ENCODE peak calls at places on chromosomes 12 and 14, in six cellular contexts. One of them, this sample, is unnamed.

GRCh38 chr12:6376965-6377666 is 1.8 kb upstream of the SCNN1A start:
- DNase-seq in pancreas: no peak
- DNase-seq in Caco-2: no peak
- DNase-seq in heart left ventricle: no peak
- DNase-seq in mesenchymal stem cell: no peak
- DNase-seq in tibial nerve: no peak
- DNase-seq in this sample: peak; percentile 15

GRCh38 chr12:124554429-124555029 is 12.9 kb downstream of the NCOR2 start:
- DNase-seq in heart left ventricle: peak; percentile 76
- DNase-seq in tibial nerve: no peak
- DNase-seq in Caco-2: no peak
- DNase-seq in mesenchymal stem cell: no peak
- DNase-seq in pancreas: peak; percentile 55
- DNase-seq in this sample: peak; percentile 28

GRCh38 chr14:49220492-49220891 is 365.7 kb downstream of the RPS29 start:
- DNase-seq in pancreas: no peak
- DNase-seq in tibial nerve: no peak
- DNase-seq in mesenchymal stem cell: no peak
- DNase-seq in Caco-2: no peak
- DNase-seq in heart left ventricle: no peak
- DNase-seq in this sample: no peak

GRCh38 chr14:36513451-36514277 is 6.4 kb downstream of the NKX2-1 start:
- DNase-seq in tibial nerve: no peak
- DNase-seq in mesenchymal stem cell: no peak
- DNase-seq in heart left ventricle: no peak
- DNase-seq in Caco-2: no peak
- DNase-seq in pancreas: no peak
- DNase-seq in this sample: no peak

GRCh38 chr12:43891856-43892574 is 56.1 kb downstream of the TMEM117 start:
- DNase-seq in mesenchymal stem cell: no peak
- DNase-seq in pancreas: no peak
- DNase-seq in tibial nerve: no peak
- DNase-seq in Caco-2: no peak
- DNase-seq in heart left ventricle: no peak
- DNase-seq in this sample: no peak

GRCh38 chr12:4859478-4860210 is 50.1 kb upstream of the KCNA1 start:
- DNase-seq in Caco-2: no peak
- DNase-seq in mesenchymal stem cell: peak; percentile 6
- DNase-seq in pancreas: no peak
- DNase-seq in heart left ventricle: no peak
- DNase-seq in tibial nerve: no peak
- DNase-seq in this sample: no peak

GRCh38 chr14:26286066-26286791 is 311.6 kb downstream of the NOVA1 start:
- DNase-seq in pancreas: no peak
- DNase-seq in Caco-2: no peak
- DNase-seq in heart left ventricle: no peak
- DNase-seq in mesenchymal stem cell: peak; percentile 49
- DNase-seq in tibial nerve: no peak
- DNase-seq in this sample: peak; percentile 26

GRCh38 chr12:39627914-39628313 is 8.3 kb upstream of the ABCD2 start:
- DNase-seq in tibial nerve: no peak
- DNase-seq in heart left ventricle: no peak
- DNase-seq in pancreas: no peak
- DNase-seq in mesenchymal stem cell: no peak
- DNase-seq in Caco-2: no peak
- DNase-seq in this sample: no peak

GRCh38 chr12:109827080-109827479 is 6.1 kb downstream of the TRPV4 start:
- DNase-seq in Caco-2: no peak
- DNase-seq in pancreas: no peak
- DNase-seq in heart left ventricle: no peak
- DNase-seq in tibial nerve: no peak
- DNase-seq in mesenchymal stem cell: no peak
- DNase-seq in this sample: no peak

GRCh38 chr14:69500736-69501135 is 16.2 kb downstream of the PLEKHD1 start:
- DNase-seq in pancreas: no peak
- DNase-seq in heart left ventricle: no peak
- DNase-seq in Caco-2: no peak
- DNase-seq in mesenchymal stem cell: no peak
- DNase-seq in tibial nerve: no peak
- DNase-seq in this sample: no peak

GRCh38 chr12:79083181-79083580 is 218.6 kb downstream of the SYT1 start:
- DNase-seq in heart left ventricle: no peak
- DNase-seq in tibial nerve: no peak
- DNase-seq in Caco-2: no peak
- DNase-seq in pancreas: no peak
- DNase-seq in mesenchymal stem cell: no peak
- DNase-seq in this sample: no peak

GRCh38 chr14:60925286-60925685 is 55.6 kb downstream of the TRMT5 start:
- DNase-seq in Caco-2: no peak
- DNase-seq in pancreas: no peak
- DNase-seq in heart left ventricle: no peak
- DNase-seq in tibial nerve: no peak
- DNase-seq in mesenchymal stem cell: no peak
- DNase-seq in this sample: no peak

GRCh38 chr12:73589220-73589619 is 948.4 kb upstream of the ATXN7L3B start:
- DNase-seq in tibial nerve: no peak
- DNase-seq in mesenchymal stem cell: no peak
- DNase-seq in pancreas: no peak
- DNase-seq in heart left ventricle: no peak
- DNase-seq in Caco-2: no peak
- DNase-seq in this sample: no peak

GRCh38 chr12:106082216-106083175 is 56.3 kb downstream of the NUAK1 start:
- DNase-seq in pancreas: no peak
- DNase-seq in Caco-2: no peak
- DNase-seq in mesenchymal stem cell: peak; percentile 99
- DNase-seq in tibial nerve: no peak
- DNase-seq in heart left ventricle: no peak
- DNase-seq in this sample: no peak

GRCh38 chr14:102583726-102584125 is 8.7 kb upstream of the RCOR1 start:
- DNase-seq in tibial nerve: no peak
- DNase-seq in heart left ventricle: no peak
- DNase-seq in mesenchymal stem cell: no peak
- DNase-seq in pancreas: no peak
- DNase-seq in Caco-2: no peak
- DNase-seq in this sample: no peak
- H3K4me1 ChIP-seq in tibial nerve: no peaks in the 10 kb centered on the region
- H3K4me1 ChIP-seq in heart left ventricle: no peaks in the 10 kb centered on the region
- H3K4me1 ChIP-seq in mesenchymal stem cell: peaks cover 20% of the 10 kb centered on the region
- H3K4me1 ChIP-seq in pancreas: no peaks in the 10 kb centered on the region
- H3K4me1 ChIP-seq in Caco-2: peaks cover 34% of the 10 kb centered on the region
- H3K4me1 ChIP-seq in this sample: no peaks in the 10 kb centered on the region

DNA sequence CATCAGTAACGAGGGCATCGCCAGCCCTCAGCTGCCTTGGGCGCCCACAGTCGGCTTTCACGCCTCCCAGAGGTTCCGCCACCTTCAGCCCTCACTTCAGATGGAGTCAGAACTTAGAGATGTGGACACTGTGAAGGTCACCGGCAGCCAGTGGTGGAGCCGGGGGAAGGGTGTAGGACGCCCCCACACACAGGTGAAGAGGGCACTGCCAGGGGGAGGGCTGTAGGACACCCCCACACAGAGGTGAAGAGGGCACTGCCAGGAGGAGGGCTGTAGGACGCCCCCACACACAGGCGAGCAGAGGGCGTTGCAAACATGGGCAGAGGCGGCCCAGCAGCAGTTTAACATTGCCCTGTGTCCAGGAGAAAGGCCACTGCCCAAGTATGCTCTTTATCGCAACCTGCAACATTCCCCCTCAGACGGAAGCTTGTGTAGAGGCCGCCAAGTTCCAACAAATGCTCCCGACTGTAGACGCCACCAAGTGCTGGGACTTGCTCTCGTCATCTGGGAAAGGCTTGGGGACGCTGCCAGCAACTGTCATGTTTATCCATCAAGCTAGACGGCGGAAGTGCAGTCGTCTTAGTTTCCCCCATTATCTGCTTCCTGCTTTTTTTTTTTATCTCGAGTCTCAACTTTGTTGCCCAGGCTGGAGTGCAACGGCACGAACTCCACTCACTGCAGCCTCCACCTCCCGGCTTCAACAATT is 4.9 kb upstream of the ANKLE2 start:
- DNase-seq in tibial nerve: no peak
- DNase-seq in mesenchymal stem cell: no peak
- DNase-seq in Caco-2: no peak
- DNase-seq in pancreas: no peak
- DNase-seq in heart left ventricle: peak; percentile 86
- DNase-seq in this sample: no peak
- H3K4me1 ChIP-seq in tibial nerve: peaks cover 26% of the 10 kb centered on the region
- H3K4me1 ChIP-seq in mesenchymal stem cell: peaks cover 8% of the 10 kb centered on the region
- H3K4me1 ChIP-seq in Caco-2: no peaks in the 10 kb centered on the region
- H3K4me1 ChIP-seq in pancreas: no peaks in the 10 kb centered on the region
- H3K4me1 ChIP-seq in heart left ventricle: peaks cover 4% of the 10 kb centered on the region
- H3K4me1 ChIP-seq in this sample: no peaks in the 10 kb centered on the region

DNA sequence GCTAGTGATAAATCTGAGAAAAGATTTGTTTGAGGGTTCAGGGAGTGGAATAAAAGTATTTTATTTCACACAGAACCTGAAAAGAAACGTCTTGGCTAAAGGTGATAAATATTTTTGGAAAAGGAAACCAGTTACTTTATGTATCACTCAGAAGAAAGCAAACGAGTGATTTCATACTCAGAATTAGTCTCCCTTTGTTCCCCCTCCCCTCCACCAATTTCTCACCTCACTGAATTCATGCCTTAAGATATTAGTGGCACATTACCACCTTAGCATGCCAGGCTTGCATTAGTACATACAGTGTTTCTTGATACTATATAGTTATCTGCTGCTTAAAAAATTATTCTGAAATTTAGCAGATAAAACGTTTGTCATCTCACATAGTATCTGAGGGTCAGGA is 28.2 kb downstream of the G2E3 start:
- DNase-seq in tibial nerve: no peak
- DNase-seq in Caco-2: no peak
- DNase-seq in mesenchymal stem cell: no peak
- DNase-seq in pancreas: no peak
- DNase-seq in heart left ventricle: no peak
- DNase-seq in this sample: no peak
- H3K4me1 ChIP-seq in tibial nerve: no peaks in the 10 kb centered on the region
- H3K4me1 ChIP-seq in Caco-2: peaks cover 12% of the 10 kb centered on the region
- H3K4me1 ChIP-seq in mesenchymal stem cell: no peaks in the 10 kb centered on the region
- H3K4me1 ChIP-seq in pancreas: no peaks in the 10 kb centered on the region
- H3K4me1 ChIP-seq in heart left ventricle: no peaks in the 10 kb centered on the region
- H3K4me1 ChIP-seq in this sample: no peaks in the 10 kb centered on the region

GRCh38 chr14:99790201-99790977 is 2.8 kb upstream of the EML1 start:
- DNase-seq in heart left ventricle: no peak
- DNase-seq in tibial nerve: no peak
- DNase-seq in Caco-2: no peak
- DNase-seq in mesenchymal stem cell: no peak
- DNase-seq in pancreas: no peak
- DNase-seq in this sample: no peak

GRCh38 chr14:99790978-99791376 is 2.2 kb upstream of the EML1 start:
- DNase-seq in mesenchymal stem cell: no peak
- DNase-seq in Caco-2: peak; percentile 18
- DNase-seq in pancreas: no peak
- DNase-seq in tibial nerve: no peak
- DNase-seq in heart left ventricle: no peak
- DNase-seq in this sample: no peak

GRCh38 chr14:99786423-99787051 is 6.7 kb upstream of the EML1 start:
- DNase-seq in mesenchymal stem cell: no peak
- DNase-seq in heart left ventricle: peak; percentile 70
- DNase-seq in pancreas: no peak
- DNase-seq in tibial nerve: no peak
- DNase-seq in Caco-2: no peak
- DNase-seq in this sample: peak; percentile 8

GRCh38 chr14:99789581-99789980 is 3.6 kb upstream of the EML1 start:
- DNase-seq in pancreas: no peak
- DNase-seq in heart left ventricle: no peak
- DNase-seq in tibial nerve: no peak
- DNase-seq in Caco-2: no peak
- DNase-seq in mesenchymal stem cell: no peak
- DNase-seq in this sample: no peak

DNA sequence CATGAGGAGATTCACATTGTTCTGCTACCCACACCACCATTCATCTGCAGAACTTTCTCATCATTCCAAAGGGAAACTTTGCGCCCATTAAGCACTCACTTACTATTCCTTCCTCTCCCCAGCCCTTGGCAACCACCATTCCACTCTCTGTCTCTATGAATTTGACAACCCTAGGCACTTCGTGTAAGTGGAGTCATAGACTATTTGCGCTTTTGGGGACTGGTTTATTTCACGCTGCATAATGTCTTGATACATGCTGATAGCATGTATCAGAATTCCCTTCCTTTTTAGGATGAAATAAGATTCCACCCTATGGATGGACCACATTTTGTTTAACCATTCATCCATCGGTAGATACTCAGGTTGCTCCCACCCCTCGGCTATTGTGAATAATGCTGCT is 4.5 kb upstream of the EML1 start:
- DNase-seq in heart left ventricle: no peak
- DNase-seq in mesenchymal stem cell: no peak
- DNase-seq in Caco-2: no peak
- DNase-seq in pancreas: no peak
- DNase-seq in tibial nerve: no peak
- DNase-seq in this sample: no peak
- H3K4me1 ChIP-seq in heart left ventricle: peaks cover 5% of the 10 kb centered on the region
- H3K4me1 ChIP-seq in mesenchymal stem cell: peaks cover 6% of the 10 kb centered on the region
- H3K4me1 ChIP-seq in Caco-2: peaks cover 14% of the 10 kb centered on the region
- H3K4me1 ChIP-seq in pancreas: peaks cover 4% of the 10 kb centered on the region
- H3K4me1 ChIP-seq in tibial nerve: peaks cover 24% of the 10 kb centered on the region
- H3K4me1 ChIP-seq in this sample: no peaks in the 10 kb centered on the region

GRCh38 chr14:72478397-72479025 is 415.4 kb downstream of the DPF3 start:
- DNase-seq in Caco-2: no peak
- DNase-seq in tibial nerve: no peak
- DNase-seq in pancreas: no peak
- DNase-seq in heart left ventricle: no peak
- DNase-seq in mesenchymal stem cell: no peak
- DNase-seq in this sample: no peak
- H3K4me1 ChIP-seq in Caco-2: no peaks in the 10 kb centered on the region
- H3K4me1 ChIP-seq in tibial nerve: no peaks in the 10 kb centered on the region
- H3K4me1 ChIP-seq in pancreas: no peaks in the 10 kb centered on the region
- H3K4me1 ChIP-seq in heart left ventricle: no peaks in the 10 kb centered on the region
- H3K4me1 ChIP-seq in mesenchymal stem cell: peaks cover 16% of the 10 kb centered on the region
- H3K4me1 ChIP-seq in this sample: no peaks in the 10 kb centered on the region

GRCh38 chr14:54651018-54651351 is 84.1 kb downstream of the SAMD4A start:
- DNase-seq in heart left ventricle: no peak
- DNase-seq in pancreas: no peak
- DNase-seq in Caco-2: no peak
- DNase-seq in tibial nerve: no peak
- DNase-seq in mesenchymal stem cell: peak; percentile 78
- DNase-seq in this sample: no peak
- H3K4me1 ChIP-seq in heart left ventricle: peaks cover 19% of the 10 kb centered on the region
- H3K4me1 ChIP-seq in pancreas: peaks cover 5% of the 10 kb centered on the region
- H3K4me1 ChIP-seq in Caco-2: peaks cover 96% of the 10 kb centered on the region
- H3K4me1 ChIP-seq in tibial nerve: peaks cover 81% of the 10 kb centered on the region
- H3K4me1 ChIP-seq in mesenchymal stem cell: peaks cover 9% of the 10 kb centered on the region
- H3K4me1 ChIP-seq in this sample: peaks cover 11% of the 10 kb centered on the region